ENCODE peak calls at places on chromosomes 5 and 9, in ten cellular contexts. J is A673, V is tibial nerve, P is AG04449, R is H7, Q is foreskin fibroblast, G is WERI-Rb-1, M is HFF-Myc, W is MG63, T is astrocyte of the spinal cord. N is an unnamed sample.

GRCh38 chr5:110108520-110108919 is 418.8 kb downstream of the MAN2A1 start:
- DNase-seq in P (no peak), V (no peak), T (no peak), Q (no peak), R (no peak), G (no peak), W (no peak), M (no peak), J (no peak), N (no peak)

GRCh38 chr5:170896779-170897178 is 35.0 kb downstream of the RANBP17 start:
- DNase-seq in W (peak), G (peak), M (no peak), V (no peak), J (peak), P (no peak), Q (peak), R (peak), T (peak), N (peak)

GRCh38 chr5:122267195-122267594 is 44.8 kb upstream of the SNCAIP start:
- DNase-seq in M (no peak), W (no peak), T (no peak), R (no peak), Q (no peak), J (no peak), G (no peak), V (no peak), P (no peak), N (peak)

GRCh38 chr9:111037744-111038335 is 430 bp downstream of the LPAR1 start:
- DNase-seq in G (peak), V (peak), T (peak), R (peak), W (no peak), J (peak), Q (no peak), P (no peak), M (no peak), N (peak)

GRCh38 chr9:114151426-114151956 is 3.8 kb upstream of the COL27A1 start:
- DNase-seq in M (no peak), P (no peak), W (no peak), R (no peak), T (no peak), V (no peak), Q (no peak), J (no peak), G (no peak), N (no peak)

GRCh38 chr5:57834829-57835554 is 352.4 kb upstream of the ACTBL2 start:
- DNase-seq in Q (peak), G (peak), P (no peak), T (peak), M (no peak), R (peak), V (no peak), W (no peak), J (no peak), N (peak)

GRCh38 chr5:98121036-98121936 is 652.2 kb upstream of the RGMB start:
- DNase-seq in V (no peak), P (no peak), M (no peak), G (peak), J (no peak), T (no peak), W (no peak), R (peak), Q (no peak), N (no peak)

GRCh38 chr9:14824481-14824880 is 85.7 kb downstream of the FREM1 start:
- DNase-seq in J (no peak), R (no peak), G (no peak), P (no peak), M (no peak), T (no peak), V (no peak), W (no peak), Q (no peak), N (no peak)

GRCh38 chr5:1857256-1857600 is 25.5 kb downstream of the IRX4 start:
- DNase-seq in M (no peak), G (no peak), T (no peak), V (no peak), W (no peak), Q (no peak), J (no peak), R (peak), P (no peak), N (no peak)

GRCh38 chr5:88841212-88841611 is 41.8 kb downstream of the MEF2C start:
- DNase-seq in G (no peak), P (no peak), V (no peak), R (no peak), J (no peak), M (no peak), Q (no peak), T (no peak), W (no peak), N (no peak)

GRCh38 chr9:28120241-28121025 is 547.2 kb upstream of the C9orf72 start:
- DNase-seq in W (no peak), M (no peak), P (no peak), Q (no peak), J (peak), T (no peak), V (no peak), R (no peak), G (no peak), N (peak)

GRCh38 chr9:87354176-87354575 is 143.5 kb upstream of the DAPK1 start:
- DNase-seq in T (no peak), M (no peak), V (no peak), P (no peak), W (no peak), G (no peak), Q (no peak), R (no peak), J (no peak), N (no peak)

GRCh38 chr5:16726538-16726946 is 109.7 kb upstream of the RETREG1 start:
- DNase-seq in Q (no peak), G (no peak), R (no peak), V (no peak), P (no peak), W (no peak), M (no peak), T (peak), J (peak), N (no peak)

GRCh38 chr9:111375817-111376564 is 46.0 kb upstream of the OR2K2 start:
- DNase-seq in J (no peak), W (no peak), P (no peak), Q (peak), R (no peak), V (no peak), G (no peak), M (no peak), T (no peak), N (peak)

GRCh38 chr9:114397219-114397847 is 9.6 kb upstream of the AKNA start:
- DNase-seq in T (no peak), Q (no peak), V (no peak), P (no peak), M (no peak), R (no peak), W (no peak), J (no peak), G (peak), N (no peak)

GRCh38 chr9:33130501-33130900 is 36.6 kb downstream of the B4GALT1 start:
- DNase-seq in Q (no peak), R (peak), M (no peak), G (no peak), V (no peak), W (peak), T (peak), J (peak), P (no peak), N (peak)

GRCh38 chr5:3347741-3348140 is 247.9 kb upstream of the IRX1 start:
- DNase-seq in J (no peak), M (no peak), Q (no peak), T (no peak), V (no peak), W (no peak), G (no peak), R (no peak), P (no peak), N (no peak)

GRCh38 chr5:132209131-132209530 is 18.5 kb downstream of the P4HA2 start:
- DNase-seq in W (no peak), R (no peak), M (no peak), Q (no peak), T (peak), P (no peak), G (no peak), V (no peak), J (no peak), N (no peak)

GRCh38 chr9:131043097-131043496 is 34.1 kb downstream of the LAMC3 start:
- DNase-seq in V (no peak), W (no peak), M (no peak), J (no peak), R (no peak), T (no peak), P (no peak), Q (no peak), G (no peak), N (no peak)

GRCh38 chr5:17019324-17019723 is 83.2 kb upstream of the MYO10 start:
- DNase-seq in Q (peak), M (no peak), T (no peak), J (no peak), G (no peak), P (no peak), R (no peak), V (no peak), W (no peak), N (no peak)

GRCh38 chr9:113488071-113488470 is 24.5 kb downstream of the RGS3 start:
- DNase-seq in M (no peak), V (no peak), R (no peak), J (no peak), G (no peak), P (no peak), Q (no peak), T (no peak), W (no peak), N (peak)

GRCh38 chr9:122347348-122348287 is 23.2 kb upstream of the PTGS1 start:
- DNase-seq in M (no peak), V (no peak), R (no peak), T (no peak), J (peak), G (no peak), W (peak), P (no peak), Q (no peak), N (peak)

GRCh38 chr5:1666812-1667588 is 132.6 kb downstream of the MRPL36 start:
- DNase-seq in J (peak), P (no peak), W (peak), T (no peak), Q (no peak), R (peak), G (peak), M (no peak), V (no peak), N (no peak)

GRCh38 chr9:34501889-34502425 is 20.8 kb downstream of the ENHO start:
- DNase-seq in T (peak), W (peak), M (no peak), Q (peak), J (peak), R (peak), P (peak), G (peak), V (peak), N (peak)

GRCh38 chr9:81559197-81559596 is 130.2 kb downstream of the TLE1 start:
- DNase-seq in R (no peak), M (no peak), Q (no peak), T (no peak), J (no peak), G (no peak), W (no peak), P (no peak), V (no peak), N (no peak)

GRCh38 chr9:86352440-86353106 is 1.6 kb downstream of the TUT7 start:
- DNase-seq in V (no peak), G (no peak), Q (no peak), R (no peak), M (no peak), P (no peak), J (peak), W (no peak), T (no peak), N (peak)

GRCh38 chr9:127876026-127876763 is 1.3 kb downstream of the AK1 start:
- DNase-seq in P (no peak), G (no peak), Q (no peak), J (no peak), V (no peak), M (no peak), T (no peak), R (no peak), W (no peak), N (no peak)
- H3K4me3 ChIP-seq in P (peak), G (no peak), Q (peak), J (no peak), V (no peak), M (no peak), T (peak), R (no peak), W (no peak), N (no peak)

GRCh38 chr9:1046639-1047604 is 3.2 kb upstream of the DMRT2 start:
- DNase-seq in Q (no peak), P (no peak), M (no peak), R (peak), J (no peak), G (no peak), W (no peak), T (no peak), V (no peak), N (no peak)
- H3K4me3 ChIP-seq in Q (no peak), P (no peak), M (no peak), R (no peak), J (peak), G (no peak), W (peak), T (no peak), V (peak), N (no peak)

GRCh38 chr9:94921656-94922055 is 195.2 kb downstream of the AOPEP start:
- DNase-seq in M (no peak), R (no peak), W (no peak), T (no peak), V (no peak), G (no peak), J (no peak), P (no peak), Q (no peak), N (no peak)
- H3K4me3 ChIP-seq in M (no peak), R (no peak), W (no peak), T (no peak), V (no peak), G (no peak), J (no peak), P (peak), Q (no peak), N (no peak)

DNA sequence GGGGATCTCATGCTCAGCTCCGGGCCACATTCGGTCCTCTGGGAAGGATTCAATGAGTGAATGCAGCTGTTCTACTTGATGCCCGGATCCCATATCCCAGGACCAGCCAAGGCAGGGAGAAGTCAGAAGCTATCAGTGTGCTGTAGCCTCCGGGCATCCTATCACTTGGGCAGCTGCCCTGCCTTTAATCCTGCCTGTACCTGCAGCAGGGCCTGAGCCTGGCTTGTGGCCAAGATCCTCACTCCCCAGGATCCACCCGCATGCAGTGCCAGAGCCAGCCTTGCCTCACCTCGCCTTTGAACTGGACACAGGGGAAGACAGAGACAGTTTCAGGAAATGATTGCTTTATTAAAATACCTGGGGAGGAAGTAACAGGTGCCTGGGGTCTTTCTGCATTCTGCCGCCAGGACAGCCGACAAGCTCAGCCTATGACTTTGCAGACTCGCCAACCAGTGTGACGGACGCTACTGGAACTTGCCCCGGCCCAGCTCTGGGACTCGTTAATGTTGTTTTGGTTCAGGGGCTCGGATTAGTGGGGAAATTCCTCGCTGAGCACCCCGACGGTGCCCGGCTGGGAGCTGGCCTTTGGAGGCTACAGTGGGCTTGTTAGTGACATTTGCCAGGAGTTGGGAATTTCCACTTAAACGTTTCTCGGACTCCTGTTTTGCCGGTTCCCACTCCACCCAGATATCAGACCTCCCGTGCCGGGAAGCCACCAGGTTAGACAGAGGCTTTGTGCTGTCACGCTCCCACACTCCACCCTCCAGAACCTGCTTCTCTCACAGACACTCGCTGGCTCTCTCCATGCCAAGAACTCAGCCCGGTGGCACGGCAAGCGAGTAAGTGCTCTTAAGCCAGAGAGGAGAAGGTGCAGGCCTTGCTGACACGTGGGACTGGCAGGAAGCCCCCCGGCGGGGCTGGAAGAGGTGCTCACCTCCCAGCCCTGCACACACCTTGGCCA is 721 bp downstream of the PTGES start:
- DNase-seq in M (no peak), P (no peak), T (no peak), G (no peak), V (no peak), J (no peak), R (no peak), W (no peak), Q (no peak), N (peak)
- H3K4me3 ChIP-seq in M (peak), P (peak), T (peak), G (peak), V (peak), J (peak), R (no peak), W (no peak), Q (peak), N (peak)

GRCh38 chr5:43312699-43313034 is 545 bp downstream of the HMGCS1 start:
- DNase-seq in R (no peak), Q (no peak), V (no peak), J (no peak), G (no peak), P (no peak), W (no peak), T (no peak), M (no peak), N (no peak)

GRCh38 chr5:43313035-43313853 is at the start of gene HMGCS1:
- DNase-seq in P (peak), R (peak), T (peak), G (peak), J (peak), M (peak), W (peak), V (peak), Q (peak), N (peak)

GRCh38 chr5:43314724-43315123 is 1.5 kb upstream of the HMGCS1 start:
- DNase-seq in V (no peak), M (no peak), R (no peak), P (no peak), W (no peak), J (no peak), T (no peak), G (no peak), Q (no peak), N (no peak)

GRCh38 chr5:43315262-43315661 is 2.0 kb upstream of the HMGCS1 start:
- DNase-seq in T (no peak), Q (no peak), P (no peak), J (no peak), G (no peak), R (no peak), V (no peak), W (no peak), M (no peak), N (peak)

DNA sequence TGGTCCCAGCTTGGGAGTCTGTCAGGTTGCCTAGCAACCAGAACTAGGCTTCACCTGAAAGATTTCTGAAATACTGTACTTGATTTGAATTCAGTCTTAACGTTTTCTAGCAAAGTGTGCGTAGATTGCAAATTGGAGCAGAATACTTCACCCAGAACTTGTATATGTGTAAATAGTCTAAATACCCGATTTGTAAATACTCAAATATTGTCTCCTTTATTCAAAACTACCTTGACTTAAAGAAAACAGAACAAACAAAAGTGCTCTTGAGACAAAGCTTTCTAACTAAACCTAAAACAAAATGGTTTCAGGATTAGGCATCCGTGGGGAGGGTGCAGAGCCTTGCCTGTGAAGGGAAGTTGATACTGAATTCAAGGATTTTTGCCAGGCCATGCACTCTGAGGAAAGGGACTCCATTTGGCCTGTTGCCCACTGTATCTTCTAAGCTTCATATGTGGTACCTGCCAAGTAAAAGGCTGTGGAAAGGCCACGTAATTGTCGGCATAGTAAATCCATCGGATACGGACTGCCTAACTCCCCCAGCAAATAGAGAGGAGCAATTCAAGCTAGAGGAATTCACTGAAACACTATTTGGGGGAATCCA is 744 bp upstream of the HMGCS1 start:
- DNase-seq in W (no peak), M (no peak), J (peak), G (no peak), T (no peak), V (no peak), Q (no peak), R (no peak), P (no peak), N (no peak)
- H3K4me3 ChIP-seq in W (peak), M (peak), J (peak), G (peak), T (peak), V (peak), Q (peak), R (no peak), P (peak), N (peak)

GRCh38 chr5:151026674-151027073 is 6.3 kb downstream of the GPX3 start:
- DNase-seq in M (no peak), R (peak), J (no peak), W (no peak), Q (no peak), G (no peak), V (no peak), T (no peak), P (no peak), N (no peak)
- H3K4me3 ChIP-seq in M (no peak), R (no peak), J (no peak), W (no peak), Q (no peak), G (no peak), V (peak), T (no peak), P (no peak), N (no peak)

GRCh38 chr5:14182761-14183160 is 39.6 kb downstream of the TRIO start:
- DNase-seq in V (no peak), R (no peak), J (no peak), W (no peak), M (no peak), P (no peak), Q (no peak), G (no peak), T (no peak), N (peak)

GRCh38 chr5:14185336-14186131 is 42.4 kb downstream of the TRIO start:
- DNase-seq in J (no peak), M (no peak), R (no peak), T (peak), V (no peak), W (peak), Q (peak), G (no peak), P (no peak), N (peak)

GRCh38 chr5:14184725-14185124 is 41.6 kb downstream of the TRIO start:
- DNase-seq in V (no peak), G (no peak), R (no peak), M (no peak), Q (peak), J (no peak), P (no peak), W (peak), T (peak), N (no peak)

GRCh38 chr5:14183187-14183939 is 40.2 kb downstream of the TRIO start:
- DNase-seq in Q (no peak), M (no peak), P (no peak), V (no peak), R (no peak), G (no peak), J (no peak), T (no peak), W (peak), N (no peak)

GRCh38 chr5:14184082-14184481 is 40.9 kb downstream of the TRIO start:
- DNase-seq in M (no peak), J (no peak), P (no peak), T (peak), Q (no peak), V (no peak), W (no peak), G (no peak), R (no peak), N (no peak)
- H3K4me3 ChIP-seq in M (no peak), J (no peak), P (peak), T (no peak), Q (no peak), V (no peak), W (no peak), G (no peak), R (no peak), N (no peak)

DNA sequence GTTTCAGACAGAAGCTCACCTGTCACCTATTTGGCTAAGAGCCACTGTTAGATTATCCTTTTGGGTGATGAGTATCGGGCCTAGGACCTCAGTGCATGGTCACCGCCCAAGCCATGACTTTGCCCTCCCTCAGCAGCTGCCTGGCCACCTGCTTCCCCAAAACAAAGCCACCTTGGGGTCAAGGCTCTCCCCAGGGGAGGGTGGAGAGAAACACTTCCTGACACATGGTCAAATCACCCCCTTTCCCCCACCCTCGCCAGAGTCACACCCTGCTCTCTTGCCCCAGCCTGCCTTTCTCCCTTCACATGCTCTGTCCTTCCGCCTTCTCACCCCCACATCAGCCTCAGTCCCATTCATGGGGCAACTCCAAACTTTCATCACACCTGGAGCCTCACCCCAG is 1.7 kb upstream of the HBEGF start:
- DNase-seq in P (no peak), V (no peak), G (no peak), T (no peak), Q (no peak), M (no peak), W (no peak), R (no peak), J (no peak), N (peak)
- H3K4me3 ChIP-seq in P (no peak), V (no peak), G (no peak), T (no peak), Q (no peak), M (no peak), W (no peak), R (no peak), J (no peak), N (no peak)

N was measured in epithelial cell of esophagus.